ENCODE peak calls at places on chromosomes 11 and 22, in six cellular contexts. I, Z, Y, C, O and V are unnamed samples.

GRCh38 chr22:27654536-27655445 is 146.8 kb downstream of the MN1 start:
- DNase-seq in I (no peak), O (no peak), Z (no peak), Y (peak), C (peak), V (peak)

GRCh38 chr22:36286096-36286957 is 33.4 kb downstream of the APOL1 start:
- DNase-seq in C (peak), I (peak), Z (peak), O (peak), Y (peak), V (peak)

GRCh38 chr11:17333799-17334586 is 17.6 kb upstream of the NCR3LG1 start:
- DNase-seq in Z (no peak), Y (no peak), I (no peak), O (no peak), C (no peak), V (no peak)

GRCh38 chr22:32469799-32470212 is 4.8 kb upstream of the FBXO7 start:
- DNase-seq in Y (peak), O (peak), I (peak), Z (no peak), C (no peak), V (no peak)

GRCh38 chr11:10436733-10437132 is 18.3 kb upstream of the AMPD3 start:
- DNase-seq in Y (no peak), I (no peak), Z (no peak), O (peak), C (no peak), V (no peak)

GRCh38 chr11:105153392-105153791 is 13.8 kb upstream of the CARD18 start:
- DNase-seq in I (no peak), C (no peak), Y (no peak), O (no peak), Z (no peak), V (no peak)

GRCh38 chr11:33347490-33348125 is 90.4 kb downstream of the HIPK3 start:
- DNase-seq in C (no peak), Y (no peak), I (no peak), Z (no peak), O (no peak), V (no peak)

GRCh38 chr22:49849161-49850020 is 4.3 kb upstream of the ZBED4 start:
- DNase-seq in C (no peak), I (no peak), Z (no peak), Y (no peak), O (no peak), V (no peak)

GRCh38 chr11:81080476-81080875 is 1639.6 kb upstream of the TENM4 start:
- DNase-seq in Y (no peak), Z (no peak), C (no peak), I (no peak), O (no peak), V (no peak)

GRCh38 chr11:1852885-1853284 is at the start of gene LSP1:
- DNase-seq in O (no peak), Z (no peak), C (no peak), I (no peak), Y (no peak), V (no peak)

GRCh38 chr11:99015634-99016454 is 4.9 kb upstream of the CNTN5 start:
- DNase-seq in I (peak), Z (peak), O (peak), C (no peak), Y (peak), V (no peak)

GRCh38 chr11:4647795-4648194 is 4.0 kb downstream of the OR51E1 start:
- DNase-seq in C (no peak), O (no peak), Y (no peak), I (no peak), Z (no peak), V (no peak)

GRCh38 chr22:21455334-21456089 is 11.7 kb upstream of the TMEM191C start:
- DNase-seq in O (no peak), Y (no peak), I (no peak), C (peak), Z (no peak), V (peak)

GRCh38 chr11:102488208-102488607 is 35.6 kb upstream of the TMEM123 start:
- DNase-seq in Z (no peak), I (no peak), O (no peak), Y (no peak), C (no peak), V (no peak)

GRCh38 chr22:29062286-29062949 is 787 bp upstream of the C22orf31 start:
- DNase-seq in O (no peak), C (no peak), Z (no peak), I (no peak), Y (no peak), V (no peak)

GRCh38 chr11:92190535-92191206 is 33.9 kb upstream of the FAT3 start:
- DNase-seq in Z (no peak), I (no peak), Y (no peak), O (no peak), C (no peak), V (no peak)

GRCh38 chr11:113977701-113978100 is 2.8 kb downstream of the HTR3A start:
- DNase-seq in Z (no peak), O (no peak), Y (no peak), I (no peak), C (no peak), V (no peak)

GRCh38 chr22:22697377-22698120 is 53.1 kb downstream of the GGTLC2 start:
- DNase-seq in Z (no peak), C (no peak), I (no peak), O (no peak), Y (no peak), V (peak)

GRCh38 chr11:14544611-14545010 is 24.4 kb upstream of the PSMA1 start:
- DNase-seq in C (no peak), I (peak), Z (no peak), O (peak), Y (peak), V (no peak)

DNA sequence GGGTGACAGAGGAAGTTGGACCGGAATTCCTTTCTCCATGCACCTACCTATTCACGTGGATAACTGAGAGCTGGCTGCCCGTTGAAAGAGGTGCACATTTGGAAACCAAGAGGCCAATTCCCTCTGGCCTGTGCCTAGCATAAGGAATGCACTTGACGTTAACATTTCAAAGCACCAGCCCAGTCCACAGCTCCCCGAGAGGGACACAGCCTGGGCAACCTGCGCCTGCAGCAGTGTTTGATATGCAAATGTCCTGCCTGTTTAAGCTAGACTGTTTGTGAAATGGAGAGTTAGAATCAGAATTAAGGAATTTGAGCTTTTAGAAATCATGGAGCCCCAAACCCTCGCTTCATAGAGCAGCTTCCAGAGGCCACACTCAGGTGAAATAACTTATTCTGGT is 126.1 kb downstream of the DSCAML1 start:
- DNase-seq in Z (no peak), C (no peak), I (no peak), O (no peak), Y (no peak), V (peak)
- H3K14ac ChIP-seq in Z (no peak), C (no peak), I (no peak), O (no peak), Y (no peak), V (no peak)

GRCh38 chr11:34379081-34379480 is 21.3 kb upstream of the ABTB2 start:
- DNase-seq in I (no peak), O (no peak), Z (no peak), Y (peak), C (no peak), V (no peak)

GRCh38 chr11:34379539-34379938 is 21.7 kb upstream of the ABTB2 start:
- DNase-seq in O (no peak), Z (no peak), I (no peak), C (no peak), Y (no peak), V (no peak)

DNA sequence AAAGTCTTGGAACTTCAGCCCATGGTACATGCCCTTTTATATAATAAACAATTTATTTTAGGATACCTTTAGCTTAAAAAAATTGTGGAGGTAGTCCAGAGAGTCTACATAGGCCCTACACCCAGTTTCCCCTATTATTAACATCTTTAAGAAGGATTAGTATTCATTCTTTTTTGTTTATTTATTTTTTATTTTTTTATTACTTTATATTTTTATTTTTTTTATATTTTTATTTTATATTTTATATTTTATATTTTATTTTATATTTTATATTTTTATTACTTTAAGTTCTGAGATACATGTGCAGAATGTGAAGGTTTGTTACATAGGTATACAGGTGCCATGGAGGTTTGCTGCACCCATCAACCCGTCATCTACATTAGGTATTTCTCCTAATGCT is 15.9 kb upstream of the ABTB2 start:
- DNase-seq in Y (no peak), O (no peak), C (no peak), Z (no peak), I (no peak), V (no peak)
- H3K4ac ChIP-seq in Y (no peak), O (no peak), C (no peak), Z (no peak), I (no peak), V (no peak)

GRCh38 chr11:131837562-131837961 is 467.1 kb downstream of the NTM start:
- DNase-seq in Y (no peak), C (no peak), Z (no peak), O (no peak), I (no peak), V (no peak)
- H3K23ac ChIP-seq in Y (no peak), C (no peak), Z (no peak), O (no peak), I (no peak), V (no peak)

GRCh38 chr11:23280088-23280487 is 419.8 kb upstream of the CCDC179 start:
- DNase-seq in I (peak), C (no peak), Y (peak), O (peak), Z (no peak), V (no peak)

GRCh38 chr11:23288001-23288783 is 427.9 kb upstream of the CCDC179 start:
- DNase-seq in O (no peak), C (no peak), Y (peak), I (peak), Z (no peak), V (no peak)

GRCh38 chr11:23284626-23285025 is 424.4 kb upstream of the CCDC179 start:
- DNase-seq in C (no peak), O (no peak), Y (peak), I (peak), Z (no peak), V (no peak)
- H3K14ac ChIP-seq in C (no peak), O (no peak), Y (no peak), I (no peak), Z (no peak), V (no peak)

GRCh38 chr11:78256962-78257361 is 68.2 kb downstream of the USP35 start:
- DNase-seq in Z (no peak), Y (peak), I (peak), C (no peak), O (no peak), V (no peak)
- H3K4ac ChIP-seq in Z (no peak), Y (no peak), I (no peak), C (no peak), O (no peak), V (no peak)